ENCODE peak calls at places on chromosomes 4 and X, in ten cellular contexts. K is ovary, X is GM23248, A is pancreas, Q is cardiac muscle cell, Z is heart left ventricle, W is body of pancreas, I is tibial artery, F is suprapubic skin, V is left ventricle myocardium inferior. H is an unnamed sample.
A peak's percentile ranks its signal among the peaks of the same experiment; 100 is the strongest.

GRCh38 chrX:155768036-155768769 is 112.9 kb upstream of the VAMP7 start:
- DNase-seq in Q (peak; percentile 54), F (no peak), Z (peak; percentile 48), V (no peak), I (no peak), X (peak; percentile 59), W (no peak), A (no peak), K (no peak), H (no peak)

GRCh38 chr4:2333916-2334644 is 72.2 kb upstream of the MXD4 start:
- DNase-seq in I (peak; percentile 51), Q (no peak), X (no peak), F (peak; percentile 72), W (no peak), A (no peak), K (no peak), V (no peak), Z (no peak), H (no peak)

GRCh38 chrX:71536285-71536684 is 3.4 kb downstream of the OGT start:
- DNase-seq in F (no peak), A (no peak), I (no peak), X (peak; percentile 43), Z (no peak), Q (no peak), V (no peak), K (no peak), W (peak; percentile 15), H (no peak)

GRCh38 chr4:146742416-146742815 is 103.7 kb downstream of the POU4F2 start:
- DNase-seq in V (no peak), X (no peak), F (no peak), Q (peak; percentile 9), A (no peak), K (no peak), I (no peak), W (no peak), Z (no peak), H (peak; percentile 4)

GRCh38 chr4:24070117-24070516 is 180.3 kb upstream of the PPARGC1A start:
- DNase-seq in W (no peak), K (no peak), A (no peak), Q (peak; percentile 35), Z (no peak), F (no peak), V (no peak), I (no peak), X (peak; percentile 75), H (no peak)

GRCh38 chrX:67523932-67524331 is 19.9 kb upstream of the AR start:
- DNase-seq in Q (no peak), V (no peak), X (no peak), W (no peak), Z (no peak), F (no peak), A (no peak), I (no peak), K (no peak), H (no peak)

GRCh38 chr4:159012381-159012780 is 90.5 kb upstream of the RAPGEF2 start:
- DNase-seq in X (peak; percentile 77), I (no peak), W (no peak), F (no peak), K (no peak), V (no peak), Q (peak; percentile 36), Z (no peak), A (no peak), H (no peak)

GRCh38 chr4:39255266-39255665 is 72.9 kb downstream of the WDR19 start:
- DNase-seq in W (no peak), Q (peak; percentile 60), A (no peak), Z (no peak), K (no peak), X (peak; percentile 48), F (no peak), I (no peak), V (no peak), H (no peak)

GRCh38 chr4:82779032-82779431 is 19.6 kb downstream of the SCD5 start:
- DNase-seq in Q (peak; percentile 63), A (no peak), V (no peak), Z (no peak), I (no peak), X (no peak), K (no peak), F (no peak), W (no peak), H (no peak)

GRCh38 chrX:53594354-53594753 is 92.2 kb downstream of the HUWE1 start:
- DNase-seq in Z (no peak), X (peak; percentile 57), W (no peak), K (no peak), V (no peak), Q (peak; percentile 34), A (no peak), F (no peak), I (no peak), H (no peak)

GRCh38 chr4:14856076-14856926 is 146.0 kb upstream of the CPEB2 start:
- DNase-seq in V (no peak), Z (no peak), X (peak; percentile 98), I (peak; percentile 87), K (peak; percentile 34), A (no peak), W (peak; percentile 66), Q (peak; percentile 96), F (no peak), H (no peak)

GRCh38 chrX:122517781-122518180 is 666.3 kb upstream of the GRIA3 start:
- DNase-seq in Q (no peak), A (no peak), Z (no peak), W (no peak), X (peak; percentile 24), K (no peak), V (no peak), I (no peak), F (no peak), H (no peak)

GRCh38 chr4:94533405-94534223 is 81.9 kb downstream of the PDLIM5 start:
- DNase-seq in X (no peak), Z (no peak), F (no peak), V (no peak), Q (no peak), W (no peak), A (no peak), I (no peak), K (no peak), H (no peak)

GRCh38 chr4:94536049-94536448 is 84.3 kb downstream of the PDLIM5 start:
- DNase-seq in V (no peak), I (no peak), W (no peak), X (no peak), A (no peak), F (no peak), Z (no peak), K (no peak), Q (no peak), H (no peak)

GRCh38 chr4:94532016-94532789 is 80.5 kb downstream of the PDLIM5 start:
- DNase-seq in K (no peak), F (no peak), A (no peak), W (no peak), V (no peak), I (no peak), Z (no peak), X (peak; percentile 44), Q (peak; percentile 40), H (no peak)

GRCh38 chr4:94536649-94537464 is 85.1 kb downstream of the PDLIM5 start:
- DNase-seq in K (no peak), V (no peak), Z (no peak), W (no peak), Q (peak; percentile 59), I (no peak), A (no peak), X (no peak), F (no peak), H (no peak)

GRCh38 chr4:94534401-94535312 is 82.9 kb downstream of the PDLIM5 start:
- DNase-seq in Z (no peak), W (no peak), I (no peak), Q (peak; percentile 41), F (no peak), A (no peak), K (no peak), X (no peak), V (no peak), H (no peak)
- H3K27ac ChIP-seq in Z (peak overlapping the region; percentile 68), W (peak overlapping the region; percentile 61), I (peak overlapping the region; percentile 45), Q (peak overlapping the region; percentile 68), F (peak overlapping the region; percentile 58), A (no peak overlapping the region), K (no peak overlapping the region), X (no peak overlapping the region), V (peak overlapping the region; percentile 66), H (no peak overlapping the region)

GRCh38 chrX:19748898-19749680 is 138.3 kb downstream of the SH3KBP1 start:
- DNase-seq in I (no peak), X (no peak), F (no peak), W (no peak), V (no peak), Z (no peak), K (no peak), Q (no peak), A (no peak), H (no peak)
- H3K4me1 ChIP-seq in I (no peaks in the 10 kb centered on the region), X (no peaks in the 10 kb centered on the region), F (no peaks in the 10 kb centered on the region), W (no peaks in the 10 kb centered on the region), V (peaks cover 5% of the 10 kb centered on the region), Z (no peaks in the 10 kb centered on the region), K (no peaks in the 10 kb centered on the region), Q (no peaks in the 10 kb centered on the region), A (no peaks in the 10 kb centered on the region), H (peaks cover 4% of the 10 kb centered on the region)

DNA sequence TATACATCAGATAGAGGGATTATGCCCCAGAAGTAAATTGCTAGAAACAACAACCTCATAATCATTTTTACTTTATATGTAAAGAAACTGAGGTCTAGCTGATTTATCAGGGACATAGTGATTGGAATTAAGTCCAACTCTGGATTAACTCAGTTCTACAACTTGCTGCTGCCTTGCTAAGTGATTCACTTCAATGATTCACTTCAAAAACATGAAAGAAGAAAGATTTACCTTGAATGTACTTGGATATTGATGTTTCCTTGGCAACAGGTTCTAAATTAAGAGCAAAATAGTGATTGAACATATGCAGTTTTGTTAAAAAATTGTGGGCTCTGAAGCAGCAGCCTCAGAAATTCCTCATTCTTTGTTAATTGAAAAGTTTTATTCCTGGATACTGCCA is 99.8 kb upstream of the H2AZ1 start:
- DNase-seq in K (no peak), Q (no peak), X (no peak), A (no peak), I (no peak), W (no peak), F (no peak), Z (no peak), V (no peak), H (no peak)
- H3K27ac ChIP-seq in K (no peak overlapping the region), Q (no peak overlapping the region), X (no peak overlapping the region), A (no peak overlapping the region), I (no peak overlapping the region), W (no peak overlapping the region), F (no peak overlapping the region), Z (no peak overlapping the region), V (no peak overlapping the region), H (no peak overlapping the region)

DNA sequence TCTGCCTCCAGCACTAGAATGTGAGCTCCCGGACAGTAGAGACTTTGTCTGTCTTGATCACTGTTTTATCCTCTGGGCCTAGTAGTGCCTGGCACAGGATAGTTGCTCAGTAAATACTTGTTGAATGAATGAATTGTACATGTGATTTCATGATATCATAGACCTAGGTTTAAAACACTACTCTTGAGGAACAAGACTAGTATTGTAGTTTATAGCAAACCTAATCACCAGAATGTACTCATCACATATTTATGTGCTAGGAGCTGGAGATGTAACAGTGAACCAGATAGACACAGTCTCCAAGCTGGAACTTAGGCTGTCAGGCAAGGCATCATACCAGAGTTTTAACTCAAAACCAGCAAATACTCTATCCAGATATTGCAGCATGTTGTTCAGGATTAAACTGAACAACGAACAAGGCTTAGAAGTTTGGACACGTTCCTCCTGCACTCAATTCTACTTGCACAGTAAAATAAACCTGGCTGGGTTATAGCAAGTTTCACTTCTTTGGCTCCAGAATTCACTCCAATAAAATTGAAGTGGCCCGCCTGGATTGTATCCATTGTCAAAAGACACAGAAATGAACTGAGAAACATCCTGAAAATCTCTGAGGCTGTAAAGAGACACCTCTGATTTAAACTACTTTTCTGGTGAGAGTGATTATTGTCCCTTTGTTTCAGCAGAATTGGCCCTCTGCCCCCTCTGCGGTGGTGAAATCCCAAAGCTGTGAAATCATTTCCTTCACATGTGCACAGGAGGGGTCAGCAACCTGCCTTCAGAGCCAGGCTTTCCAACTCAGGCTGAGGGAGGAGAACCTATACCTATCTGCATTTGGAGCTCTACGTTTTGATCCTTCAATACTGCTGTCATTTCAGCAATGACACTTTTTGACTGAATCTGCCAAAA is 23.2 kb downstream of the GAB3 start:
- DNase-seq in W (peak; percentile 55), I (peak; percentile 80), K (peak; percentile 39), V (peak; percentile 57), Q (peak; percentile 80), X (peak; percentile 70), Z (no peak), A (peak; percentile 41), F (no peak), H (no peak)
- H3K4me1 ChIP-seq in W (peaks cover 27% of the 10 kb centered on the region), I (no peaks in the 10 kb centered on the region), K (peaks cover 2% of the 10 kb centered on the region), V (peaks cover 96% of the 10 kb centered on the region), Q (no peaks in the 10 kb centered on the region), X (peaks cover 42% of the 10 kb centered on the region), Z (peaks cover 79% of the 10 kb centered on the region), A (no peaks in the 10 kb centered on the region), F (peaks cover 30% of the 10 kb centered on the region), H (no peaks in the 10 kb centered on the region)

H was measured in iPS DF 6.9.